ENCODE peak calls at places on chromosome 5, in four cellular contexts. U, Z, K and D are unnamed samples.

GRCh38 chr5:91150636-91151035 is 232.5 kb downstream of the ARRDC3 start:
- DNase-seq in U (no peak), Z (no peak), K (no peak), D (no peak)

GRCh38 chr5:14112998-14113652 is 30.0 kb upstream of the TRIO start:
- DNase-seq in Z (no peak), K (no peak), U (no peak), D (no peak)

GRCh38 chr5:169988947-169989346 is 8.7 kb upstream of the INSYN2B start:
- DNase-seq in K (no peak), U (no peak), Z (no peak), D (no peak)

GRCh38 chr5:174799146-174799545 is 74.8 kb downstream of the MSX2 start:
- DNase-seq in Z (peak), U (no peak), K (no peak), D (peak)

GRCh38 chr5:32462618-32463017 is 18.1 kb upstream of the ZFR start:
- DNase-seq in K (no peak), U (peak), Z (peak), D (peak)

GRCh38 chr5:407801-408268 is 35.1 kb upstream of the EXOC3 start:
- DNase-seq in Z (no peak), U (no peak), K (no peak), D (peak)

GRCh38 chr5:129904667-129905466 is 602 bp downstream of the CHSY3 start:
- DNase-seq in K (no peak), Z (peak), U (no peak), D (peak)

GRCh38 chr5:62538017-62538942 is 40.3 kb upstream of the LRRC70 start:
- DNase-seq in U (peak), K (no peak), Z (peak), D (peak)

GRCh38 chr5:179079165-179079987 is 19.2 kb downstream of the ZNF354C start:
- DNase-seq in U (no peak), K (no peak), Z (no peak), D (no peak)

GRCh38 chr5:101943784-101944183 is 352.3 kb downstream of the SLCO4C1 start:
- DNase-seq in U (no peak), Z (peak), K (no peak), D (no peak)

GRCh38 chr5:14173419-14174234 is 30.5 kb downstream of the TRIO start:
- DNase-seq in K (no peak), Z (peak), U (no peak), D (no peak)

GRCh38 chr5:98816574-98817222 is 43.2 kb downstream of the RGMB start:
- DNase-seq in Z (no peak), U (no peak), K (peak), D (peak)

GRCh38 chr5:132466453-132467291 is 23.9 kb downstream of the IRF1 start:
- DNase-seq in U (peak), K (no peak), Z (peak), D (peak)

GRCh38 chr5:157352756-157353340 is 86.9 kb downstream of the CYFIP2 start:
- DNase-seq in U (peak), Z (no peak), K (no peak), D (no peak)

GRCh38 chr5:100790951-100791350 is 112.1 kb downstream of the ST8SIA4 start:
- DNase-seq in U (no peak), Z (no peak), K (no peak), D (no peak)

GRCh38 chr5:150510460-150511263 is 2.7 kb downstream of the NDST1 start:
- DNase-seq in U (no peak), Z (no peak), K (no peak), D (peak)

GRCh38 chr5:132561601-132562000 is 4.8 kb downstream of the RAD50 start:
- DNase-seq in U (no peak), Z (peak), K (no peak), D (peak)

GRCh38 chr5:176438959-176439757 is 9.0 kb upstream of the FAF2 start:
- DNase-seq in Z (peak), U (no peak), K (no peak), D (peak)

GRCh38 chr5:59487068-59487686 is 406.3 kb downstream of the PDE4D start:
- DNase-seq in K (no peak), Z (no peak), U (no peak), D (peak)

GRCh38 chr5:153888781-153889180 is 149.9 kb downstream of the FAM114A2 start:
- DNase-seq in K (no peak), Z (peak), U (no peak), D (no peak)

GRCh38 chr5:179801304-179802206 is 5.1 kb downstream of the MGAT4B start:
- DNase-seq in U (peak), K (no peak), Z (peak), D (peak)

GRCh38 chr5:62214701-62215100 is 91.3 kb upstream of the KIF2A start:
- DNase-seq in Z (peak), K (no peak), U (no peak), D (no peak)

GRCh38 chr5:41009228-41009627 is 61.9 kb downstream of the MROH2B start:
- DNase-seq in Z (peak), K (no peak), U (no peak), D (no peak)